ENCODE peak calls at places on chromosomes 1 and 21, in four cellular contexts. M is GM12878, A is HepG2, L is K562. G is an unnamed sample.

GRCh38 chr1:204014336-204014735 is 58.6 kb upstream of the SOX13 start:
- DNase-seq in M (no peak), A (no peak), L (no peak), G (no peak)

GRCh38 chr1:41629136-41629535 is 144.7 kb upstream of the EDN2 start:
- DNase-seq in M (no peak), A (no peak), L (no peak), G (no peak)

GRCh38 chr1:5459839-5460238 is 532.4 kb downstream of the NPHP4 start:
- DNase-seq in M (no peak), A (no peak), L (no peak), G (no peak)

GRCh38 chr1:245990315-245991022 is 516.6 kb downstream of the SMYD3 start:
- DNase-seq in M (peak; percentile 56), A (peak; percentile 3), L (no peak), G (no peak)

GRCh38 chr1:183023146-183023600 is at the start of gene LAMC1:
- DNase-seq in M (no peak), A (peak; percentile 81), L (peak; percentile 63), G (peak; percentile 89)

GRCh38 chr1:18191868-18192155 is 84.2 kb downstream of the IGSF21 start:
- DNase-seq in M (no peak), A (no peak), L (no peak), G (no peak)

GRCh38 chr1:204127597-204128242 is 24.1 kb downstream of the ETNK2 start:
- DNase-seq in M (no peak), A (peak; percentile 45), L (peak; percentile 60), G (peak; percentile 83)

GRCh38 chr1:6612641-6613360 is 730 bp upstream of the PHF13 start:
- DNase-seq in M (no peak), A (peak; percentile 23), L (no peak), G (peak; percentile 63)

GRCh38 chr21:14744368-14744767 is 198.3 kb upstream of the SAMSN1 start:
- DNase-seq in M (no peak), A (no peak), L (no peak), G (no peak)

DNA sequence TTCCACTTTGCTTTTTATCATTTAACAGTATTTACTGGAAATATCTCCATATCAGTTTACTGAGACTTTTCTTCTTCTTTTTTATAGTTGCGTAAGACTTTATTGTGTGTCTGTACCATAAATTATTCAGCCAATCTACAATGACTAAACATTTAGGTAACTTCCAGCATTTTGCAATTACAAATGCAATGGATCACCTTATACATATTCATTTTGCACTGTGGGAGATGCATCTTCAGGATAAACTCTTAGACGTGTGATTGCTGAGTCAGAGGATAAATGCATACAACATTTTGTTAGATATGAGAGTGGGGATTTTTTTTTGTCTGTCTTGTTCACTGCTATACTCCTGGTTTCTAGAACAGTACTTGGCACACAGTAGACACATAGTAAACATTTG is 95.7 kb upstream of the GCLM start:
- DNase-seq in M (no peak), A (no peak), L (no peak), G (no peak)
- TF ChIP-seq BHLHE40 in M (no peak), A (no peak), L (no peak), G (no peak)

GRCh38 chr1:68173283-68174172 is 58.8 kb downstream of the WLS start:
- DNase-seq in M (no peak), A (no peak), L (no peak), G (no peak)
- TF ChIP-seq FOXM1 in M (no peak), A (no peak), L (no peak), G (no peak)

GRCh38 chr1:224447251-224447650 is 12.7 kb upstream of the WDR26 start:
- DNase-seq in M (no peak), A (no peak), L (no peak), G (no peak)
- TF ChIP-seq FOXK2 in M (no peak), A (no peak), L (no peak), G (no peak)

GRCh38 chr1:22507582-22507981 is 55.7 kb upstream of the EPHA8 start:
- DNase-seq in M (no peak), A (no peak), L (no peak), G (peak; percentile 44)

GRCh38 chr1:22508329-22508728 is 55.0 kb upstream of the EPHA8 start:
- DNase-seq in M (no peak), A (no peak), L (no peak), G (no peak)

GRCh38 chr1:22509815-22510214 is 53.5 kb upstream of the EPHA8 start:
- DNase-seq in M (no peak), A (no peak), L (no peak), G (no peak)

GRCh38 chr1:22506130-22506692 is 54.6 kb downstream of the ZBTB40 start:
- DNase-seq in M (no peak), A (no peak), L (no peak), G (no peak)

GRCh38 chr1:22508991-22509390 is 54.3 kb upstream of the EPHA8 start:
- DNase-seq in M (no peak), A (no peak), L (no peak), G (no peak)
- TF ChIP-seq BHLHE40 in M (no peak), A (no peak), L (no peak), G (no peak)

GRCh38 chr1:15916417-15916816 is 59.5 kb downstream of the ZBTB17 start:
- DNase-seq in M (no peak), A (no peak), L (no peak), G (no peak)
- TF ChIP-seq FOXM1 in M (no peak), A (no peak), L (no peak), G (no peak)

DNA sequence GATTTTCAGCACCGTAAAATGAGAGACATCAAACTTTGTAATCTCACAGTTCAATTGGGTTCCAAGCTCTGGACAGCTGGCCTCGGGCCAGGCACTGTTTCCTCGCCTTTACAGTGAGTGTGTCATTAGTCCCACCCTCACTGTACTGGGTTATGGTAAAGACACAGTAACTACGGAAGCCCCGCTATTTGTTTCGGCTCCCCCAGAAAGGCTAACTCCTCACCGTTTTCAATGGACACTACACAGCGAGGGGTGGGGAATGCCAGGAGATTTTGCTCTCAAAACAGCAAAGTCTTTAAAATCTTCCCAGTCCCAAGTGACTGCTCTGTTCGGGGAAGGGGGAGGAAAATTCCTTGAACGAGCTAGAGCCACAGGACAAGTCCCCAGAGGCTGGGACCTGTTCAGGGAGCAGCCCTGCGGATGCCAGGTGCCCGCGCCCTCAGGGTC is 757 bp upstream of the SPSB1 start:
- DNase-seq in M (no peak), A (peak; percentile 58), L (no peak), G (no peak)
- TF ChIP-seq FOXK2 in M (no peak), A (no peak), L (no peak), G (no peak)

DNA sequence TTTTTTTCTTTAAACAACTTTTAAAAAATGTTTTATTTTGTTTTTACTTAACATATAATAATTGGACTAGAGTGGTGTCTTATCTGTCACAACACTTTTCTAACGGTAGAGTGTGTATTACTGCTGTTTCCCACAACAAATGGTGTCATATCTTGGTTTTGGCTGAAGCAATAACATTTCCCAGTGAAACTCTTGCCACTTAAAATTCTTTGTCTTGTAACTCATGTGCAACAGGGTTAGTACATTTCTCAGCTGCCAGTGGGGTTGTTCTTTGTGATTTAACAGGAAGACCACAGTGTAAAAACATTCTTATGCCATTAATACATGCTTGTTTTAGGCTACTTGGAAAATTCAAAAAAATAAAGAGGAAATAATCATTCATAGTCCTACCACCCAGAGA is 43.5 kb downstream of the ALPL start:
- DNase-seq in M (no peak), A (no peak), L (no peak), G (no peak)
- TF ChIP-seq BHLHE40 in M (no peak), A (no peak), L (no peak), G (no peak)

DNA sequence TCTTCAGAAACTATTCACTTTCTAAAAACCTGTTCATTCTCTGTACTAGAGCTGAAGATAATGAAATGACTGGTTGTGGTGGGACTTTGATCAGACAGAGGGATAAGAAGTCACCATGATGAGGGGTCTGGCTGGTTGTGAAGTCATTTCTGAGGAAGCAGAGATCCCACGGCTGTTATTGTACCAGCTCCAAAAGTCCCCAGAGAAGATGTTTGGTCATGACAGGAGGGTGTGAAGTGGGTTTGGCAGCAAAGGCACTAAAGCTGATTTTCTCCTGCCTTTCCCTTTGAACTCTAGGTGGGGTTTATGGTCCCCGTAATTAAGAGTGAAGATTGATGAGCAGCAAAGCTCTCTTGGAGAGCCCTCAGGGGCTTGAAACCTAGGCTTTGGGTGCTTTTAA is 103.1 kb upstream of the CACHD1 start:
- DNase-seq in M (no peak), A (no peak), L (no peak), G (no peak)
- TF ChIP-seq FOXM1 in M (no peak), A (no peak), L (no peak), G (no peak)

DNA sequence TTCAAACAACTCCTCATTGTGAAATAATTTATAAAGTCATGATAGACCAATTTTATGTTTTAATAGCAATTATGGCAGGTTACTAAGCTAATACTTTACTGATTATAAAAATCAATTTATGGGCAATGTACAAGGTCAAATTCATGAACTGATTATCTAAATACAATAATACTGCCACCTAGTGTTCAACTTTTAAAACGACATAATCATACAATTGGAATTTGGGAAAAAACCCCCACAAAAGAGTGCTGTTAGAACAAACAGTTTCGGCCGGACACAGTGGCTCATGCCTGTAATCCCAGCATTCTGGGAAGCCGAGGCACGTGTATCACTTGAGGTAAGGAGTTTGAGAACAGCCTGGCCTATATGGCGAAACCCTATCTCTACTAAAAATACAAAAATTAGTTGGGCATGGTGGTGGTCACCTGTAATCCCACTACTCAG is 14.0 kb downstream of the GTF2B start:
- DNase-seq in M (no peak), A (peak; percentile 24), L (peak; percentile 6), G (peak; percentile 26)
- TF ChIP-seq FOXK2 in M (no peak), A (no peak), L (no peak), G (no peak)

DNA sequence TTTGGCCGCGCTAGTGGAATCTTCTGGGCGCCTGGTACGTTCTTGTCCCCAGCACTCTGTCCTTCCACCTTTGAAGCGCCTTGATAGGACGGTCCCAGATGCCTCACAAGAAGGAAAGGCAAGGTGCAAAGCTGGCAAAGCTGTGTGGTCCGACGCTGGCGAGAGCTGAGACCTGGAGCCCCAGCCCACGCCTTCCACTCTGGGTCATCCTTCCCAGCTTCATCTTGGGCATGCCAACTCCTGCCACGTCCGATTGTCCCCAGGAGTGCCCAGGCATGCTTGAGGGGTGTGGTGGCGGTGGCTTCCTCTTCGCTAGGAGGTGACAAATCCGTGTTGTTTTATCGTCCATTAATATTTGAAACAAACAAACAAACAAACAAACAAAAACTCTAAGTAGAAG is 123.9 kb upstream of the DPYD start:
- DNase-seq in M (no peak), A (no peak), L (no peak), G (no peak)
- TF ChIP-seq BHLHE40 in M (no peak), A (no peak), L (no peak), G (no peak)

G was measured in HEK293T.